ENCODE peak calls at places on chromosomes 5 and 9, in four cellular contexts. U is neuronal stem cell, G is IMR-90, F is mesenchymal stem cell. P is an unnamed sample.

GRCh38 chr5:169791251-169791650 is 154.2 kb downstream of the DOCK2 start:
- DNase-seq in U (no peak), G (no peak), F (no peak), P (no peak)

GRCh38 chr5:159826351-159827222 is 89.7 kb upstream of the ADRA1B start:
- DNase-seq in U (no peak), G (peak), F (peak), P (peak)

GRCh38 chr5:96459313-96460109 is 26.5 kb upstream of the PCSK1 start:
- DNase-seq in U (no peak), G (no peak), F (no peak), P (no peak)

GRCh38 chr9:126965541-126966428 is 51.2 kb downstream of the RALGPS1 start:
- DNase-seq in U (peak), G (peak), F (peak), P (peak)

GRCh38 chr5:58266402-58266801 is 193.5 kb downstream of the PLK2 start:
- DNase-seq in U (no peak), G (peak), F (no peak), P (no peak)

GRCh38 chr5:56632199-56632598 is 183.2 kb upstream of the MAP3K1 start:
- DNase-seq in U (no peak), G (no peak), F (no peak), P (no peak)

GRCh38 chr9:71758785-71759184 is 9.5 kb downstream of the CEMIP2 start:
- DNase-seq in U (no peak), G (peak), F (peak), P (peak)

GRCh38 chr9:127049044-127049443 is 73.4 kb downstream of the ANGPTL2 start:
- DNase-seq in U (no peak), G (peak), F (peak), P (no peak)

GRCh38 chr5:15241216-15241821 is 258.7 kb upstream of the FBXL7 start:
- DNase-seq in U (no peak), G (peak), F (no peak), P (no peak)

GRCh38 chr5:98428806-98429205 is 344.7 kb upstream of the RGMB start:
- DNase-seq in U (no peak), G (peak), F (peak), P (no peak)

GRCh38 chr5:173314166-173314952 is 13.9 kb downstream of the STC2 start:
- DNase-seq in U (no peak), G (peak), F (no peak), P (no peak)

GRCh38 chr5:98961665-98962344 is 33.0 kb upstream of the CHD1 start:
- DNase-seq in U (no peak), G (no peak), F (no peak), P (no peak)

GRCh38 chr5:107217721-107218130 is 453.0 kb downstream of the EFNA5 start:
- DNase-seq in U (no peak), G (no peak), F (no peak), P (peak)

DNA sequence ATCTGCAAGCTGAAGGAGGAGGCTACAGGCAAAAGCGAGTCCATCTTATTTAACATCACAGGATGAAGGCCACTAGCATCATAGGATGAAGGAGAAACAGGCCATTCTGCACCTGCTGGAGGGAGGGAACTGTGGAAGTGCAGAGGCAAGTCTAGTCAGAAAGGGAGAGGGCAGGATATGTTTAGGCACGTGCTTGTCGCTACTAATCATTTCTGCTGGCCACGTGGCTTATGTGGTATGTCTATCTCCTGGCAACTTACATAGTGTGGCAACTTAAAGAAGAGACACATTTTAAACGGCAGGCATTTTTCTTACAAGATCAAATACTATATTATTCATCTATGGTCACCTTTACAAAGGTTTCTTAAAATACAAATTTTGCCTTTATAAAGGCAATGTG is 74.0 kb downstream of the GNAQ start:
- DNase-seq in U (no peak), G (no peak), F (no peak), P (peak)
- H2AK5ac ChIP-seq in U (no peak), G (no peak), F (no peak), P (no peak)

GRCh38 chr9:131734165-131734610 is 5.7 kb downstream of the RAPGEF1 start:
- DNase-seq in U (no peak), G (no peak), F (no peak), P (peak)
- H3K4me3 ChIP-seq in U (no peak), G (no peak), F (no peak), P (no peak)

DNA sequence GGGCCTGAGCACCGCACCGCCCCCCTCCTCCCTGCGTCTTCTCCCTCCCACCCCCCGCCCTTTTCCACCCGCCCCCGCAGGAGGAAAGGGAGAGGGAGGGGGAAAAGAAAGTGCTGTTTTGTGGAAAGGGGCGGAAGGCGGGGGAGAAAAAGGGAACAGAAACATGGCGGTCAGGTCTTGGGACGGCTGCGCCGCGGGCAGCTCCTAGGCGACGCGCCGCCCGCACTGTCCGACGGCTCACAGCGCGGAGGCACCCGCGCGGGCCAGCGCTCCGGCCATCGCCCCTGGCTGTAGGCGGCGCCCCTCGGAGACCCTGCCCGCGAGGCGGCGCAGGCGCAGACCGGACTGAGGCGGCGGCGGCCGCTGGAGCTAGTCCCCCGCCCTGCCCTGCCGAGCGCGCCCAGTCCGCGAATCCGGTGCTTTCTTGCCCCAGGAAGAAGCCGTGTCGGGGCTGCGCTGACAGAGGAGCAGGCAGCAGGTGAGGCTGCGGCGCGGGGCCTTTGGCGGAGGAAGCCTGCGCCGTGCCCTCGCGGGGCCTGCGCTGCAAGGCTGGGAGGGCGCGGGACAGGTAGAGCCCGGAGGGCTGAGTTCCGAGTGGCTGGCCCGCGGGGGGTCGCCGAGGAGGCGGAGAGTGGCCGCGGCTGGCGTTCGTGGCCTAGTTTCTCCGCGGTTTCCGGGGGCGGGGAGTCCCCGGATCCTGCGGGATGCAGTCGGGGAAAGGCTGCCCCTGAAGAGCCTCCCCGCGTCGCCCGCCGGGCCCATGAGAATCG is at the start of gene DENND4C:
- DNase-seq in U (peak), G (peak), F (peak), P (peak)
- H4K8ac ChIP-seq in U (no peak), G (peak), F (peak), P (peak)

DNA sequence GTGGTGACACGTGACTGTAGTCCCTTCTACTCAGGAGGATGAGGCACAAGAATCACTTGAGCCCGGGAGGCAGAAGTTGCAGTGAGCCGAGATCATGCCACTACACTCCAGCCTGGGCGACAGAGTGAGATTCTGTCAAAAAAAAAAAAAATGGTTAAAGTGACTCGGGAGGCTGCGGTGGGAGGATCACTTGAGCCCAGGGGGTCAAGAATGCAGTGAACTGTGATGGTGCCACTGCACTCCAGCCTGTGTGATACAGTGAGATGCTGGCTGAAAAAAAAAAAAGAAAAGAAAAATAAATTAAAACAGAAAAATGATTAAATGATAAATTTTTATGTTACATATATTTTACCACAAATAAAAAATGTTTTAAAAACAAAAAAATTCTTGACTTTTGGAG is 51.9 kb downstream of the KLF4 start:
- DNase-seq in U (no peak), G (no peak), F (no peak), P (no peak)
- H2AK5ac ChIP-seq in U (no peak), G (no peak), F (no peak), P (no peak)

GRCh38 chr5:68381909-68382308 is 166.4 kb downstream of the PIK3R1 start:
- DNase-seq in U (no peak), G (no peak), F (no peak), P (no peak)
- H3K4me3 ChIP-seq in U (no peak), G (no peak), F (no peak), P (no peak)

GRCh38 chr5:59758566-59758965 is 135.0 kb downstream of the PDE4D start:
- DNase-seq in U (no peak), G (no peak), F (no peak), P (no peak)

GRCh38 chr5:59759600-59760357 is 133.7 kb downstream of the PDE4D start:
- DNase-seq in U (no peak), G (no peak), F (peak), P (no peak)

GRCh38 chr5:59763545-59763944 is 130.0 kb downstream of the PDE4D start:
- DNase-seq in U (no peak), G (no peak), F (peak), P (no peak)

GRCh38 chr5:59757442-59757841 is 136.1 kb downstream of the PDE4D start:
- DNase-seq in U (no peak), G (no peak), F (peak), P (no peak)

GRCh38 chr5:59760798-59761348 is 132.7 kb downstream of the PDE4D start:
- DNase-seq in U (no peak), G (peak), F (peak), P (peak)
- H4K8ac ChIP-seq in U (no peak), G (no peak), F (no peak), P (no peak)

DNA sequence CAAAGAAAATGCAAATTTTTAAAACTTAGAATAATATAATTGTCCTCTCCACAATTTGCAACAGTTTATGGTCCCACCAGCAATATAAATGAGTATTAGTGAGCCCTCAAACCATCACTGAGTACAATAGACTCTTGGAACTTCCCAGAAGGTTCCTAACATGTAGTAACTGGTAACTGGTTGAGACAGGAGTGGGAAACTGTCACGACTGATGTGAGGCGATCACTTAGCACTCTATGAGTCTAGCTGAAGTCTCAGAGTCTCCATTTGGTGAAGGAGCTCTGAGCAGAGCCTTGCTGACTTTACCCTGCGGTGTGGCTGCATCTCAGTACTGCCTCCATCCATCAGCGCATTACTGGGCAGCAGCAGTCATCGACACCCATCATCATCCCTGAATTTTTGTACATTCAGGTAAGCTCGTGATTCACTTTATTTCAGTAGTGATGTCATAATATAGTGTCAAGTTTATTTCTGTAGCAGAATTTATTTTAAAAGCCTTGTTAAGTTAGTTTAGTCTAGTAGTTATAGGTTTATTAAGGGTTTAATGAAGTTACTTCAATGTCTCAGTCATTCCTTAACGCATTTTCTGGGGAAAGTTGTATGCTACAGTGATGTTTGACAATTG is 76.6 kb upstream of the ABCA1 start:
- DNase-seq in U (no peak), G (no peak), F (no peak), P (no peak)
- H2AK5ac ChIP-seq in U (no peak), G (peak), F (no peak), P (no peak)

GRCh38 chr5:126776499-126777256 is at the start of gene LMNB1:
- DNase-seq in U (peak), G (peak), F (peak), P (peak)

GRCh38 chr5:126777257-126777973 is 479 bp downstream of the LMNB1 start:
- DNase-seq in U (peak), G (peak), F (peak), P (peak)

GRCh38 chr5:126778675-126779403 is 1.9 kb downstream of the LMNB1 start:
- DNase-seq in U (peak), G (no peak), F (no peak), P (no peak)

GRCh38 chr5:126777974-126778674 is 1.2 kb downstream of the LMNB1 start:
- DNase-seq in U (peak), G (peak), F (peak), P (peak)

DNA sequence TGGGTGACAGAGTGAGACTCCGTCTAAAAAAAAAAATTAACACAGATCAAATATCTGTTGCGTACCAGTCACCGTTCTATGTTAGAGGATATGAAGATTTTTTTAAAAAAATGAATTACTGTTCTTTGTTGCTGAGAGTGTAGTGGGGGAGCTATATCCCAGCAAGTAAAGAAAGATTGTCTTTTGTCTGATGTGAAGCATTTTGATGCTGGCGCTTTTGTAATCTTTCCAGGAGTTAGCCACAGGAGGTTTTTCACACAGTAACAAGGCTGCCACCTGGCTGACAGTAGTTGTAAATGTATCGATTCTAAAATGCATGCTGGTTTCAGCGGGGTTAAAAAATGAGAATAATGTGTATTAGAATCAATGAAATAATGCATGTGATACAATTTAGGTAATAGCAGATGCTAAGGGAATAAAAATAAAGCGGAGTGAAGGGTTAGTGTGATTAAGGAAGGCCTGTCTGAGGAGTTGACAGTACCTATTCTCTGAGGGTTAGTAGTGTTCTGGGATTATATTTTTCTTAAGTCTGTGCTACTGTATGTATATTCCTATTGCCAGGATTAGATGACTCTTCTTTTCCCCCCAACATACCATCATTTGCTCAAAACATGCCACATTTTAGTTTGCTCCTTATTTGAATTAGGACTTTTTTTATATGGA is 3.4 kb downstream of the LMNB1 start:
- DNase-seq in U (peak), G (peak), F (peak), P (peak)
- H3K4me3 ChIP-seq in U (no peak), G (no peak), F (no peak), P (no peak)

GRCh38 chr9:34559616-34560546 is 29.6 kb downstream of the CNTFR start:
- DNase-seq in U (no peak), G (peak), F (peak), P (no peak)
- H4K8ac ChIP-seq in U (no peak), G (no peak), F (peak), P (no peak)

DNA sequence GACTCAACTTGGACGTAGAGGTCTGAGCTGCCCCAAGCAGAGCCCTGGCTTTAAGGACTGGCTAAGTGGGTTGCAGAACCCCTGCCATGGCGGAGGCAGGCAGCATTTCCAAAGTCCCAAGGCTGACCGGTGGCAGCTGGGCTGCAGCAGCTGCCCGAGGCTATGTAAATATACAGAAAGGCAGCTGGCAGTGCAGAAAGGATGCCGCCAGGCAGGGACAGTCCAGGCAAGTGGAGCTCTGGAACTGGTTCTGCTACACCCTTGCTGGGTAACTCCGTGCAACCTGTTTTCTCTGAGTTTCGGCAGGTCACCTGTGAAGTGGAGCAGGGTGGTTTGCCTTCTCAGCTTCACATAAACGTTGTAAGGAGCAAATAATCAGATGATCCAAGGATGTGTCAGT is 46.0 kb downstream of the SHB start:
- DNase-seq in U (no peak), G (no peak), F (no peak), P (peak)
- H2AK5ac ChIP-seq in U (peak), G (peak), F (peak), P (no peak)